ENCODE peak calls at places on chromosomes 6 and 20, in six cellular contexts. C, L, T, H, E and W are unnamed samples.

GRCh38 chr20:5570031-5570430 is 180.2 kb upstream of the SHLD1 start:
- DNase-seq in C (no peak), T (no peak), L (no peak), E (no peak), H (no peak), W (no peak)

GRCh38 chr6:44699851-44700250 is 312.3 kb downstream of the CDC5L start:
- DNase-seq in E (no peak), C (no peak), L (no peak), H (no peak), T (no peak), W (no peak)

GRCh38 chr20:3800878-3801260 is 4.8 kb downstream of the CDC25B start:
- DNase-seq in H (no peak), C (no peak), L (no peak), T (no peak), E (no peak), W (no peak)

GRCh38 chr6:2667617-2668016 is 83.1 kb downstream of the MYLK4 start:
- DNase-seq in H (no peak), E (no peak), L (no peak), C (no peak), T (no peak), W (no peak)

GRCh38 chr6:110575910-110576463 is 99.6 kb upstream of the SLC22A16 start:
- DNase-seq in T (no peak), L (no peak), H (no peak), E (no peak), C (no peak), W (no peak)

GRCh38 chr6:159754959-159755914 is 6.6 kb upstream of the ACAT2 start:
- DNase-seq in L (no peak), H (no peak), C (no peak), T (no peak), E (no peak), W (no peak)

GRCh38 chr6:164106345-164106769 is 691.8 kb downstream of the QKI start:
- DNase-seq in H (no peak), L (no peak), T (peak; percentile 16), C (peak; percentile 24), E (no peak), W (no peak)

GRCh38 chr6:112522600-112522999 is 175.5 kb downstream of the RFPL4B start:
- DNase-seq in E (no peak), T (no peak), C (no peak), L (no peak), H (no peak), W (no peak)

GRCh38 chr6:90096818-90097217 is 199.8 kb downstream of the BACH2 start:
- DNase-seq in H (no peak), C (no peak), T (no peak), E (no peak), L (no peak), W (no peak)

GRCh38 chr6:40788661-40789111 is 201.5 kb upstream of the LRFN2 start:
- DNase-seq in H (no peak), L (no peak), E (no peak), C (no peak), T (peak; percentile 6), W (no peak)

GRCh38 chr6:111200823-111201134 is 113.5 kb downstream of the SLC16A10 start:
- DNase-seq in T (no peak), E (no peak), L (no peak), C (no peak), H (no peak), W (no peak)

GRCh38 chr20:4160761-4161305 is 145.5 kb upstream of the RNF24 start:
- DNase-seq in L (peak; percentile 62), E (no peak), C (peak; percentile 50), T (peak; percentile 67), H (peak; percentile 82), W (no peak)

GRCh38 chr6:167737205-167737830 is 89.4 kb upstream of the AFDN start:
- DNase-seq in H (peak; percentile 52), T (no peak), L (no peak), E (no peak), C (no peak), W (no peak)

GRCh38 chr6:153591165-153591564 is 447.9 kb upstream of the OPRM1 start:
- DNase-seq in T (no peak), H (no peak), E (no peak), L (no peak), C (no peak), W (no peak)

GRCh38 chr6:117840541-117840983 is 66.5 kb upstream of the SLC35F1 start:
- DNase-seq in C (peak; percentile 37), E (no peak), H (no peak), T (no peak), L (peak; percentile 8), W (peak; percentile 13)

GRCh38 chr6:39266375-39266774 is 37.1 kb upstream of the KCNK5 start:
- DNase-seq in T (no peak), L (no peak), C (no peak), H (no peak), E (no peak), W (no peak)

DNA sequence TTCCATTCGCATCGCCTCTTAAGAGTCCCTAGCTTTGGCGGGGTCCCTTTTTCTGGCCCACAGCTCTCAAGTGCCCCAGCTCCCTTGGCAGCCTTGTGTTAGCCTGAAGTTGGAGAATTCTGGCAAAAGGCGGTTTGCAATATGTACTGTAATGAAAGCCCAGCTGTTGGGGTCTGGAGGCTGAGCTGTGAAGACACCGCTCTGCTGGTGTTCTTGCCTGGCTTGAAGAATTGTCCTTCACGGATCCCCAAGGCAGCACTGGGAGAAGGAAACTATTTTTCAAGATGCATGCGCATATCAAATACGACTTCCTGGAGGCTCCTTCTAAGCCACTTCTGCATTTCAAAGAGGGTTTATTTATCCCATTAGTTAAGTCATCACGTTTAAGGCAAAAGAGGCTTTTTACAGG is 21.4 kb upstream of the CITED2 start:
- DNase-seq in E (no peak), H (no peak), C (no peak), L (no peak), T (no peak), W (no peak)
- TF ChIP-seq CTCF in E (no peak), H (no peak), C (no peak), L (no peak), T (no peak), W (no peak)

GRCh38 chr6:166614171-166614583 is 12.9 kb downstream of the RPS6KA2 start:
- DNase-seq in L (no peak), E (no peak), T (no peak), C (no peak), H (no peak), W (no peak)

GRCh38 chr6:166614589-166614988 is 12.5 kb downstream of the RPS6KA2 start:
- DNase-seq in H (no peak), T (no peak), E (no peak), L (no peak), C (no peak), W (no peak)

GRCh38 chr6:166617359-166617758 is 9.7 kb downstream of the RPS6KA2 start:
- DNase-seq in L (no peak), C (no peak), H (no peak), T (no peak), E (no peak), W (no peak)

GRCh38 chr6:166616261-166617226 is 10.5 kb downstream of the RPS6KA2 start:
- DNase-seq in L (no peak), C (no peak), H (no peak), E (no peak), T (no peak), W (no peak)

DNA sequence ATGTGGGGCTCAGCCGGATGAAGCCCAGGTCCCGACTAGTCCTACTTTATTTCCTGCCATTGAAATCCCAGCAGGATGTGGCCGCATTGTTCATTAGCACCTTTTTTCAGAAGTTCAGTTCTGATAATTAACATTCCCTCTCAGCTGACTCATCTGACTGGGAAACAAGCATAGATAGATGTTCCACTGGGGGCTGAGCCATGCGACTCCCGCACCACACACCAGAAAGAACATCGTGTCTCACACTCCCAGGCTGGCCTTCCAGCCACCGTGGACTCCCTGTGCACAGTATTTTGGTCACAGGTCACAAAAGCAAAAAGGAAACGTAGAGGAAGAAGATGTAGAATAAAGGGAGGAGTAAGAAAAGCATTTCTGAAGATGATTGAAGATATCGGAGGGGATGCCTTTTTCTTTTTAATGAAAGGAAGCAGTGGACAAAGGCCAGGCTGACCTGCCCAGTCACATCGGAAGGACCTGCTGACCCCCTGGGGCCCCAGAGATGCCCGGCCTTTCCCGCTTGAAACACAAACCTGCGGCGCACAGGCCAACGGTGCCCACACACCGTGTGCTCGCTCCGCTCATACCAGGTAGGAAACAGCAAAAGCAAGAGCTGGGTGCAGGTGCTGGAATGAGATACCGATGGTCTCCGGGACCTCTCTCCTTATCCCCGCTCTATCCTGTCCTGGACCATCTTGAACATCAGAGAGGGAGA is 11.8 kb downstream of the RPS6KA2 start:
- DNase-seq in C (no peak), L (no peak), E (no peak), H (no peak), T (no peak), W (no peak)
- H3K27ac ChIP-seq in C (no peak overlapping the region), L (peak overlapping the region; percentile 9), E (peak overlapping the region; percentile 74), H (peak overlapping the region; percentile 52), T (no peak overlapping the region), W (peak overlapping the region; percentile 41)

DNA sequence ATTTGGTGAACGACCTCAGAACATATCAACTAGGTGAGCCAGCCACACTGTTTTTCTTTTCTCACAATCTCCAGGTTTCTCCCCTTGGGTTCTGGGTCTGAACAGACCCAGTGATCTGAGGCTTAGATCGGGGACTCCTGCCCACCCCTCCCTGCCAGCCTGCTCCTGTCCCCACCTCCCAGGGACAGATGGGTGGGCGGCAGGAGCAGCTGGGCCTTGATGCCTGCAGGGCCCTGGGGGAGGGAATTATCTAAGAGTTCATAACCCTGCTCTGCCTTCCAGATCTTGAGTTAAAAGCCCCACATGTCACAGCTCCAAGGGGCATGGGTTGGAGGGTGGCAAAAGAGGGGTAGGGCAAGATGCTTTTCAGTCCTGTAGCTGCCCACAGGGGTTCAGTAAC is 5.2 kb upstream of the XKR7 start:
- DNase-seq in C (no peak), H (no peak), L (no peak), T (no peak), E (no peak), W (no peak)
- TF ChIP-seq CTCF in C (no peak), H (no peak), L (no peak), T (no peak), E (no peak), W (no peak)

GRCh38 chr6:29477923-29478450 is 9.8 kb downstream of the MAS1L start:
- DNase-seq in H (no peak), T (no peak), C (no peak), E (no peak), L (no peak), W (no peak)

GRCh38 chr6:29478740-29479139 is 9.0 kb downstream of the MAS1L start:
- DNase-seq in E (no peak), H (no peak), T (no peak), C (no peak), L (no peak), W (no peak)

GRCh38 chr6:29479560-29479959 is 8.2 kb downstream of the MAS1L start:
- DNase-seq in C (no peak), H (no peak), E (no peak), L (no peak), T (no peak), W (no peak)

DNA sequence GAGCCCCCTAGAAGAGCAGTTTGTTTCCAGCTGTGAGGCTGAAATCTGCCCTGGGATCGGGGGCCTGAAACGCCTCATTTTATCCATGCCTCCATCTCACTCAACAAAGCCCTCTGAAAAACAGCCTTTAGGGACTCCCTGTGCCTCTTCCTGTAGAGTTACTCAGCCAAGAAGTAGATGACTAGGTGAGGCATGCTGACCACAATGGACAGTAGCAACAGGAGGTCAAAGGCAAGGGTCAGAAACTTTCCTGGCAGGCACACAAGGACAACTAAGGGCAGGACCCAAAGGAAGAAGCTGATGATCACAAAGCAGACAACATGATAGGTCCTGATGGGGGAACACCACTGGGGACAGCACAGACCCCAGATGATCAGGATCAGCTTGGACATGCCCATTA is 12.8 kb downstream of the MAS1L start:
- DNase-seq in H (no peak), T (no peak), C (no peak), L (no peak), E (no peak), W (no peak)
- H3K27ac ChIP-seq in H (no peak overlapping the region), T (no peak overlapping the region), C (no peak overlapping the region), L (no peak overlapping the region), E (no peak overlapping the region), W (no peak overlapping the region)

GRCh38 chr20:48727226-48727625 is 100.6 kb downstream of the PREX1 start:
- DNase-seq in L (no peak), C (no peak), T (no peak), E (no peak), H (no peak), W (no peak)
- TF ChIP-seq CTCF in L (no peak), C (no peak), T (no peak), E (no peak), H (no peak), W (no peak)